ENCODE peak calls at places on chromosomes 11 and 22, in five cellular contexts. N is HFF-Myc, S is heart left ventricle, X is hepatocyte, Z is GM10248. I is an unnamed sample.

GRCh38 chr11:35947437-35947836 is 3.6 kb downstream of the LDLRAD3 start:
- DNase-seq in N (no peak), S (no peak), X (no peak), Z (no peak), I (no peak)

GRCh38 chr11:74701351-74701750 is 29.9 kb downstream of the CHRDL2 start:
- DNase-seq in N (no peak), S (no peak), X (no peak), Z (no peak), I (no peak)

GRCh38 chr22:19290400-19291217 is 910 bp downstream of the CLTCL1 start:
- DNase-seq in N (no peak), S (no peak), X (no peak), Z (no peak), I (peak)

GRCh38 chr11:35282226-35282882 is 137.0 kb downstream of the SLC1A2 start:
- DNase-seq in N (no peak), S (no peak), X (peak), Z (no peak), I (no peak)

GRCh38 chr11:66882540-66882939 is 25.7 kb downstream of the LRFN4 start:
- DNase-seq in N (no peak), S (peak), X (no peak), Z (no peak), I (no peak)

GRCh38 chr11:39374963-39375698 is 2084.3 kb downstream of the LRRC4C start:
- DNase-seq in N (no peak), S (no peak), X (peak), Z (peak), I (no peak)

GRCh38 chr22:43349636-43350035 is 6.5 kb upstream of the SCUBE1 start:
- DNase-seq in N (no peak), S (no peak), X (no peak), Z (no peak), I (peak)

GRCh38 chr11:36195496-36196346 is 93.5 kb downstream of the COMMD9 start:
- DNase-seq in N (peak), S (no peak), X (peak), Z (no peak), I (no peak)

GRCh38 chr11:62508336-62509058 is 38.1 kb downstream of the AHNAK start:
- DNase-seq in N (no peak), S (peak), X (peak), Z (peak), I (peak)

GRCh38 chr11:128924109-128924508 is 18.6 kb downstream of the TP53AIP1 start:
- DNase-seq in N (no peak), S (no peak), X (no peak), Z (no peak), I (peak)

GRCh38 chr11:1036931-1037330 is 413 bp upstream of the MUC6 start:
- DNase-seq in N (no peak), S (no peak), X (no peak), Z (no peak), I (no peak)

GRCh38 chr22:45452565-45453449 is 39.3 kb downstream of the RIBC2 start:
- DNase-seq in N (no peak), S (no peak), X (no peak), Z (no peak), I (no peak)

GRCh38 chr11:62245271-62245753 is 3.3 kb downstream of the SCGB1D2 start:
- DNase-seq in N (no peak), S (peak), X (peak), Z (peak), I (no peak)

GRCh38 chr11:130634981-130635473 is 186.6 kb downstream of the ADAMTS15 start:
- DNase-seq in N (peak), S (no peak), X (no peak), Z (no peak), I (no peak)

GRCh38 chr11:126410649-126411048 is 55.2 kb downstream of the ST3GAL4 start:
- DNase-seq in N (no peak), S (peak), X (no peak), Z (no peak), I (peak)

GRCh38 chr22:29744902-29745301 is 21.9 kb downstream of the ZMAT5 start:
- DNase-seq in N (no peak), S (peak), X (peak), Z (no peak), I (no peak)

GRCh38 chr22:33598821-33599220 is 321.5 kb downstream of the LARGE1 start:
- DNase-seq in N (no peak), S (no peak), X (no peak), Z (no peak), I (no peak)

GRCh38 chr22:33601062-33601461 is 319.2 kb downstream of the LARGE1 start:
- DNase-seq in N (no peak), S (no peak), X (no peak), Z (no peak), I (no peak)

GRCh38 chr22:33600595-33600994 is 319.7 kb downstream of the LARGE1 start:
- DNase-seq in N (no peak), S (no peak), X (no peak), Z (no peak), I (no peak)

GRCh38 chr22:33599596-33599995 is 320.7 kb downstream of the LARGE1 start:
- DNase-seq in N (no peak), S (no peak), X (no peak), Z (no peak), I (no peak)

GRCh38 chr22:33600113-33600512 is 320.2 kb downstream of the LARGE1 start:
- DNase-seq in N (no peak), S (no peak), X (no peak), Z (no peak), I (no peak)
- TF ChIP-seq CTCF in N (no peak), S (no peak), X (no peak), Z (no peak), I (no peak)

GRCh38 chr11:117819096-117820040 is 5.2 kb downstream of the FXYD2 start:
- DNase-seq in N (peak), S (peak), X (peak), Z (peak), I (no peak)
- TF ChIP-seq CTCF in N (peak), S (peak), X (peak), Z (peak), I (peak)

DNA sequence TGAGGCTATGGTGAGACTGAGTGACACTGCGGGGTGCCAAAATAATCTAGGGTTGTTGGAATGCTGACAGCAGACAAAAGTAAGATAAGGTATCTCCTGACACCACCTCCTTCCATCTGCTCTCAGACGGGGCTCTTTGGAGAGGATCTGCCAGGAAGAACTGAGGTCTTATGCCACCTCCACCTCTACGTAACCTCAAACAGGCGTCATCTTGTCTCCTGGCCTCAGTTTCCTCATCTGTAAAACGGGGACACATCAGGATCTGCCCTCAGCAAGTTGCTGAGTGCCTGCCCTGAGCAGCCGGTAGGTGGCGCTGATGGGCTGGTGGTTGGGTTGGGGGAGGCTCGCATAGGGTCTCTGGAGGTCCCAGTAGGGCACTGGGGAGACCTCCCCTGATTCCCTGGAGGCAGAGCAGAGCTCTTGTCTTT is 1.7 kb upstream of the MYEOV start:
- DNase-seq in N (no peak), S (peak), X (no peak), Z (no peak), I (peak)
- TF ChIP-seq CTCF in N (peak), S (peak), X (peak), Z (peak), I (peak)

GRCh38 chr11:34238533-34238932 is 119.3 kb downstream of the ABTB2 start:
- DNase-seq in N (no peak), S (no peak), X (no peak), Z (no peak), I (no peak)
- TF ChIP-seq CTCF in N (no peak), S (no peak), X (no peak), Z (no peak), I (no peak)

GRCh38 chr11:15258433-15259350 is 144.0 kb downstream of the INSC start:
- DNase-seq in N (no peak), S (no peak), X (peak), Z (no peak), I (no peak)
- TF ChIP-seq CTCF in N (peak), S (no peak), X (peak), Z (no peak), I (no peak)

DNA sequence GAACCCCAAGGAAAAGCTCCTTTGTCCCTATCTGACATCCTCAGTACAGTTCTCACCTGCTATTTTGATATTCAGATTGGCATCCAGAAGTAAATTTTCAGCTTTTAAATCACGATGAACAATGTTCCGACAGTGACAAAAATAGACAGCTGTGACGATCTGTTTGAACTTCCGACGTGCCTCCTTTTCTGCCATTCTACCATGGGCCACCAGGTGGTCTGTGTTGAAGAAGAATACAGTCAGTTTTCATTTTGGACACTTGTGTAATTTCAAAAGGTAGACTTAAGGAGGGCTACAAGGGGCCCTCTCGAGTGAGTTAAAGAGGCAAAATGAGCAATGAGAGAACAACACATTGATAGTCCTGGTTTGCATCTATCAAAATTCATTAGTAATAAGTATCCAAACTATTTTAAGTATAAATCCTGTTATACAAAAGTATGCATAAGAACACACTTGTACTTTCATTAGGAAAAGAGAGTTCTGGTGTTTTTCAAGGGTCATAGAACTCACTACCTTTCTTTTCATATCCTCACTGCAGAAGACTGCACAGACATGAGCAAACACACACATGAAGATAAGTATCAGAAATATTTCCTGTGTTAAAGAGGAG is 89.8 kb upstream of the APOA1 start:
- DNase-seq in N (no peak), S (no peak), X (no peak), Z (no peak), I (no peak)
- TF ChIP-seq CTCF in N (peak), S (peak), X (peak), Z (no peak), I (peak)

DNA sequence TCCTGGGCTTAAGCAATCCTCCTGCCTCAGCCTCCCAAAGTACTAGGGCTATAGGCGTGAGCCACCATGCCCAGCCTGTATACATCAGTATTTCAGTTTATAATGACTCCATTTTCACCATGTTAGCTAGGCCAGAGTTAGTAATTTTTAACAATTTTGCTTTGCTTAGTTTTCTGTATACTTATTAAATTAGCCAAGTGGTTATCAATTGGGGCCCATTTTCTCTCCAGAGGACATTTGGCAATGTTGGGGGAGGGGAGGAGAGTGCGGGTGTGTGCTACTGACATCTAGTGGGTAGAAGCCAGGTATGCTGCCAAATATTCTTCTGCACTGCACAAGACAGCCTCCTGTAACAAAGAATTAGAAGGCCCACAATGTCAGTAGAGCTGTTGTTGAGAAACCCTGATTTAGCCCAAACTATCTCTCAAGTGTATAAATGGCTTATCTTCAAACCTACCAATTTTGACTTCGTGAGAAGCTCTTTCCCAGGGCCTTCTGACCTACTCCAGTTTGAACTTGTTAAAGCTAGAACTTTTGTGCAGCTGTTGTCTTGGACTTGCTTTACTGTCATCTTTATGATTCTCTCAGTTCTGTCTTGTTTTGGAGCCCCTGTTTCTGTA is 7.5 kb downstream of the USP47 start:
- DNase-seq in N (no peak), S (no peak), X (peak), Z (peak), I (peak)
- TF ChIP-seq CTCF in N (peak), S (peak), X (peak), Z (peak), I (peak)